ENCODE peak calls at places on chromosomes 13 and 19, in ten cellular contexts. One of them, this sample, is unnamed.

GRCh38 chr19:3029070-3029923 is at the start of gene TLE2:
- DNase-seq in activated T-helper 2 cell treated with anti-CD3 and anti-CD28 coated beads, Interferon-gamma antibody, Interleukin-2, Interleukin-4, amounts not matched to agents 10 μg/mL and 5 μg/mL and 100 μg/mL, durations not matched to agents 14 hours and 24 hours and 36 hours: no peak
- DNase-seq in bronchial epithelial cell: no peak
- DNase-seq in NCI-H2081: no peak
- DNase-seq in NCI-H226: no peak
- DNase-seq in stimulated activated CD4-positive, alpha-beta T cell treated with anti-CD3 and anti-CD28 coated beads, Interleukin-4, amount 100 ng/mL, for 4 hours: no peak
- DNase-seq in coronary artery: no peak
- DNase-seq in putamen: no peak
- DNase-seq in kidney glomerular epithelial cell: no peak
- DNase-seq in NCI-H2171 treated with DMSO at 0.1 percent for 48 hours: no peak
- DNase-seq in this sample: no peak

GRCh38 chr19:29664753-29665214 is 477 bp upstream of the PLEKHF1 start:
- DNase-seq in activated T-helper 2 cell treated with anti-CD3 and anti-CD28 coated beads, Interferon-gamma antibody, Interleukin-2, Interleukin-4, amounts not matched to agents 10 μg/mL and 5 μg/mL and 100 μg/mL, durations not matched to agents 14 hours and 24 hours and 36 hours: no peak
- DNase-seq in bronchial epithelial cell: no peak
- DNase-seq in NCI-H2081: no peak
- DNase-seq in NCI-H226: no peak
- DNase-seq in stimulated activated CD4-positive, alpha-beta T cell treated with anti-CD3 and anti-CD28 coated beads, Interleukin-4, amount 100 ng/mL, for 4 hours: no peak
- DNase-seq in coronary artery: no peak
- DNase-seq in putamen: no peak
- DNase-seq in kidney glomerular epithelial cell: no peak
- DNase-seq in NCI-H2171 treated with DMSO at 0.1 percent for 48 hours: peak; percentile 26
- DNase-seq in this sample: no peak

GRCh38 chr13:91805605-91806004 is 407.2 kb downstream of the GPC5 start:
- DNase-seq in activated T-helper 2 cell treated with anti-CD3 and anti-CD28 coated beads, Interferon-gamma antibody, Interleukin-2, Interleukin-4, amounts not matched to agents 10 μg/mL and 5 μg/mL and 100 μg/mL, durations not matched to agents 14 hours and 24 hours and 36 hours: no peak
- DNase-seq in bronchial epithelial cell: no peak
- DNase-seq in NCI-H2081: no peak
- DNase-seq in NCI-H226: no peak
- DNase-seq in stimulated activated CD4-positive, alpha-beta T cell treated with anti-CD3 and anti-CD28 coated beads, Interleukin-4, amount 100 ng/mL, for 4 hours: no peak
- DNase-seq in coronary artery: no peak
- DNase-seq in putamen: no peak
- DNase-seq in kidney glomerular epithelial cell: no peak
- DNase-seq in NCI-H2171 treated with DMSO at 0.1 percent for 48 hours: peak; percentile 27
- DNase-seq in this sample: no peak

GRCh38 chr13:112702983-112703379 is 13.1 kb downstream of the ATP11A start:
- DNase-seq in activated T-helper 2 cell treated with anti-CD3 and anti-CD28 coated beads, Interferon-gamma antibody, Interleukin-2, Interleukin-4, amounts not matched to agents 10 μg/mL and 5 μg/mL and 100 μg/mL, durations not matched to agents 14 hours and 24 hours and 36 hours: no peak
- DNase-seq in bronchial epithelial cell: no peak
- DNase-seq in NCI-H2081: no peak
- DNase-seq in NCI-H226: no peak
- DNase-seq in stimulated activated CD4-positive, alpha-beta T cell treated with anti-CD3 and anti-CD28 coated beads, Interleukin-4, amount 100 ng/mL, for 4 hours: no peak
- DNase-seq in coronary artery: no peak
- DNase-seq in putamen: no peak
- DNase-seq in kidney glomerular epithelial cell: no peak
- DNase-seq in NCI-H2171 treated with DMSO at 0.1 percent for 48 hours: peak; percentile 49
- DNase-seq in this sample: no peak

GRCh38 chr19:38046254-38047047 is 139.4 kb downstream of the SIPA1L3 start:
- DNase-seq in activated T-helper 2 cell treated with anti-CD3 and anti-CD28 coated beads, Interferon-gamma antibody, Interleukin-2, Interleukin-4, amounts not matched to agents 10 μg/mL and 5 μg/mL and 100 μg/mL, durations not matched to agents 14 hours and 24 hours and 36 hours: no peak
- DNase-seq in bronchial epithelial cell: no peak
- DNase-seq in NCI-H2081: no peak
- DNase-seq in NCI-H226: no peak
- DNase-seq in stimulated activated CD4-positive, alpha-beta T cell treated with anti-CD3 and anti-CD28 coated beads, Interleukin-4, amount 100 ng/mL, for 4 hours: no peak
- DNase-seq in coronary artery: no peak
- DNase-seq in putamen: no peak
- DNase-seq in kidney glomerular epithelial cell: no peak
- DNase-seq in NCI-H2171 treated with DMSO at 0.1 percent for 48 hours: no peak
- DNase-seq in this sample: no peak

GRCh38 chr13:60745343-60745742 is 348.3 kb downstream of the TDRD3 start:
- DNase-seq in activated T-helper 2 cell treated with anti-CD3 and anti-CD28 coated beads, Interferon-gamma antibody, Interleukin-2, Interleukin-4, amounts not matched to agents 10 μg/mL and 5 μg/mL and 100 μg/mL, durations not matched to agents 14 hours and 24 hours and 36 hours: no peak
- DNase-seq in bronchial epithelial cell: no peak
- DNase-seq in NCI-H2081: no peak
- DNase-seq in NCI-H226: no peak
- DNase-seq in stimulated activated CD4-positive, alpha-beta T cell treated with anti-CD3 and anti-CD28 coated beads, Interleukin-4, amount 100 ng/mL, for 4 hours: no peak
- DNase-seq in coronary artery: no peak
- DNase-seq in putamen: no peak
- DNase-seq in kidney glomerular epithelial cell: no peak
- DNase-seq in NCI-H2171 treated with DMSO at 0.1 percent for 48 hours: no peak
- DNase-seq in this sample: no peak

GRCh38 chr19:55133639-55134444 is 15.2 kb downstream of the TNNT1 start:
- DNase-seq in activated T-helper 2 cell treated with anti-CD3 and anti-CD28 coated beads, Interferon-gamma antibody, Interleukin-2, Interleukin-4, amounts not matched to agents 10 μg/mL and 5 μg/mL and 100 μg/mL, durations not matched to agents 14 hours and 24 hours and 36 hours: no peak
- DNase-seq in bronchial epithelial cell: no peak
- DNase-seq in NCI-H2081: no peak
- DNase-seq in NCI-H226: no peak
- DNase-seq in stimulated activated CD4-positive, alpha-beta T cell treated with anti-CD3 and anti-CD28 coated beads, Interleukin-4, amount 100 ng/mL, for 4 hours: no peak
- DNase-seq in coronary artery: no peak
- DNase-seq in putamen: no peak
- DNase-seq in kidney glomerular epithelial cell: no peak
- DNase-seq in NCI-H2171 treated with DMSO at 0.1 percent for 48 hours: no peak
- DNase-seq in this sample: no peak

GRCh38 chr19:55467236-55468053 is 2.9 kb upstream of the C19orf85 start:
- DNase-seq in activated T-helper 2 cell treated with anti-CD3 and anti-CD28 coated beads, Interferon-gamma antibody, Interleukin-2, Interleukin-4, amounts not matched to agents 10 μg/mL and 5 μg/mL and 100 μg/mL, durations not matched to agents 14 hours and 24 hours and 36 hours: peak; percentile 60
- DNase-seq in bronchial epithelial cell: no peak
- DNase-seq in NCI-H2081: no peak
- DNase-seq in NCI-H226: peak; percentile 81
- DNase-seq in stimulated activated CD4-positive, alpha-beta T cell treated with anti-CD3 and anti-CD28 coated beads, Interleukin-4, amount 100 ng/mL, for 4 hours: peak; percentile 78
- DNase-seq in coronary artery: no peak
- DNase-seq in putamen: no peak
- DNase-seq in kidney glomerular epithelial cell: peak; percentile 44
- DNase-seq in NCI-H2171 treated with DMSO at 0.1 percent for 48 hours: no peak
- DNase-seq in this sample: peak; percentile 76

GRCh38 chr19:1245884-1246816 is 2.2 kb upstream of the MIDN start:
- DNase-seq in activated T-helper 2 cell treated with anti-CD3 and anti-CD28 coated beads, Interferon-gamma antibody, Interleukin-2, Interleukin-4, amounts not matched to agents 10 μg/mL and 5 μg/mL and 100 μg/mL, durations not matched to agents 14 hours and 24 hours and 36 hours: no peak
- DNase-seq in bronchial epithelial cell: no peak
- DNase-seq in NCI-H2081: no peak
- DNase-seq in NCI-H226: no peak
- DNase-seq in stimulated activated CD4-positive, alpha-beta T cell treated with anti-CD3 and anti-CD28 coated beads, Interleukin-4, amount 100 ng/mL, for 4 hours: no peak
- DNase-seq in coronary artery: no peak
- DNase-seq in putamen: no peak
- DNase-seq in kidney glomerular epithelial cell: no peak
- DNase-seq in NCI-H2171 treated with DMSO at 0.1 percent for 48 hours: no peak
- DNase-seq in this sample: no peak

GRCh38 chr19:10044390-10044789 is 31.1 kb downstream of the RDH8 start:
- DNase-seq in activated T-helper 2 cell treated with anti-CD3 and anti-CD28 coated beads, Interferon-gamma antibody, Interleukin-2, Interleukin-4, amounts not matched to agents 10 μg/mL and 5 μg/mL and 100 μg/mL, durations not matched to agents 14 hours and 24 hours and 36 hours: no peak
- DNase-seq in bronchial epithelial cell: no peak
- DNase-seq in NCI-H2081: no peak
- DNase-seq in NCI-H226: peak; percentile 26
- DNase-seq in stimulated activated CD4-positive, alpha-beta T cell treated with anti-CD3 and anti-CD28 coated beads, Interleukin-4, amount 100 ng/mL, for 4 hours: no peak
- DNase-seq in coronary artery: no peak
- DNase-seq in putamen: no peak
- DNase-seq in kidney glomerular epithelial cell: no peak
- DNase-seq in NCI-H2171 treated with DMSO at 0.1 percent for 48 hours: no peak
- DNase-seq in this sample: no peak

GRCh38 chr13:20943519-20944012 is 41.0 kb upstream of the XPO4 start:
- DNase-seq in activated T-helper 2 cell treated with anti-CD3 and anti-CD28 coated beads, Interferon-gamma antibody, Interleukin-2, Interleukin-4, amounts not matched to agents 10 μg/mL and 5 μg/mL and 100 μg/mL, durations not matched to agents 14 hours and 24 hours and 36 hours: peak; percentile 33
- DNase-seq in bronchial epithelial cell: peak; percentile 90
- DNase-seq in NCI-H2081: peak; percentile 43
- DNase-seq in NCI-H226: peak; percentile 58
- DNase-seq in stimulated activated CD4-positive, alpha-beta T cell treated with anti-CD3 and anti-CD28 coated beads, Interleukin-4, amount 100 ng/mL, for 4 hours: peak; percentile 54
- DNase-seq in coronary artery: peak; percentile 90
- DNase-seq in putamen: peak; percentile 62
- DNase-seq in kidney glomerular epithelial cell: peak; percentile 96
- DNase-seq in NCI-H2171 treated with DMSO at 0.1 percent for 48 hours: peak; percentile 27
- DNase-seq in this sample: peak; percentile 71

This sample was measured in HuH-7.